ENCODE peak calls at places on chromosomes 13 and 19, in nine cellular contexts. P is HCT116, T is ovary, C is tibial nerve, R is transverse colon, O is K562, D is body of pancreas, G is uterus, E is breast epithelium. Y is an unnamed sample. For H3K4me1, the result is how much of the 10 kb centered on the place peaks cover.

GRCh38 chr13:102854675-102855074 is 8.8 kb downstream of the ERCC5 start:
- DNase-seq in T (no peak), G (no peak), O (no peak), E (no peak), R (no peak), D (no peak), C (no peak), P (no peak), Y (no peak)

GRCh38 chr13:66443926-66444325 is 786.2 kb downstream of the PCDH9 start:
- DNase-seq in G (no peak), C (no peak), T (no peak), R (no peak), P (no peak), D (no peak), O (no peak), E (no peak), Y (no peak)

GRCh38 chr13:36841411-36841810 is 22.4 kb downstream of the RFXAP start:
- DNase-seq in T (no peak), G (no peak), E (no peak), P (no peak), C (no peak), D (no peak), O (no peak), R (no peak), Y (no peak)

GRCh38 chr13:29481603-29482002 is 113.9 kb downstream of the SLC7A1 start:
- DNase-seq in E (no peak), G (no peak), R (no peak), D (no peak), T (no peak), O (no peak), P (no peak), C (no peak), Y (no peak)

GRCh38 chr19:35059006-35059798 is 17.7 kb downstream of the HPN start:
- DNase-seq in O (no peak), R (no peak), D (no peak), T (no peak), E (no peak), P (no peak), G (no peak), C (no peak), Y (no peak)

GRCh38 chr13:76775031-76775740 is 111.0 kb downstream of the KCTD12 start:
- DNase-seq in O (no peak), T (no peak), R (no peak), E (no peak), P (no peak), D (no peak), G (no peak), C (no peak), Y (no peak)

GRCh38 chr13:107144432-107144831 is 576.5 kb upstream of the ARGLU1 start:
- DNase-seq in D (no peak), O (no peak), C (no peak), G (no peak), T (no peak), R (no peak), E (no peak), P (no peak), Y (no peak)

GRCh38 chr19:40219721-40220276 is 1.6 kb upstream of the TTC9B start:
- DNase-seq in G (peak), E (no peak), T (no peak), D (no peak), C (no peak), O (peak), R (no peak), P (peak), Y (no peak)

GRCh38 chr13:61935710-61936109 is 520.1 kb upstream of the PCDH20 start:
- DNase-seq in D (no peak), C (no peak), R (no peak), G (no peak), O (no peak), P (no peak), T (no peak), E (no peak), Y (no peak)

GRCh38 chr13:103004790-103005307 is 61.4 kb downstream of the SLC10A2 start:
- DNase-seq in E (no peak), P (no peak), D (no peak), C (no peak), T (no peak), R (no peak), G (no peak), O (no peak), Y (no peak)

GRCh38 chr19:1343026-1343425 is 40.7 kb upstream of the NDUFS7 start:
- DNase-seq in R (no peak), D (no peak), C (no peak), E (no peak), O (no peak), T (no peak), G (no peak), P (no peak), Y (no peak)

GRCh38 chr13:99847318-99847750 is 124.2 kb downstream of the ZIC5 start:
- DNase-seq in P (no peak), C (no peak), T (no peak), D (no peak), O (no peak), E (no peak), R (no peak), G (no peak), Y (no peak)

GRCh38 chr13:33452873-33453558 is 167.5 kb upstream of the STARD13 start:
- DNase-seq in O (no peak), R (no peak), G (peak), E (no peak), P (no peak), T (no peak), C (no peak), D (no peak), Y (peak)

GRCh38 chr19:843180-843835 is 2.5 kb downstream of the PRTN3 start:
- DNase-seq in R (no peak), T (no peak), P (no peak), D (no peak), G (no peak), O (peak), E (no peak), C (no peak), Y (no peak)

GRCh38 chr13:74280795-74281490 is 146.7 kb upstream of the KLF12 start:
- DNase-seq in P (no peak), G (no peak), C (no peak), E (no peak), O (no peak), T (no peak), D (no peak), R (no peak), Y (no peak)

GRCh38 chr19:29143183-29143582 is 69.8 kb downstream of the UQCRFS1 start:
- DNase-seq in D (no peak), O (no peak), E (no peak), C (no peak), R (no peak), P (no peak), G (no peak), T (no peak), Y (no peak)

GRCh38 chr19:38506375-38506722 is 72.9 kb downstream of the RYR1 start:
- DNase-seq in P (no peak), G (no peak), C (no peak), R (no peak), D (no peak), T (no peak), E (no peak), O (no peak), Y (no peak)

GRCh38 chr19:31269425-31270127 is 79.7 kb downstream of the TSHZ3 start:
- DNase-seq in D (no peak), T (peak), G (no peak), R (no peak), C (no peak), O (no peak), E (no peak), P (no peak), Y (no peak)

GRCh38 chr19:51407631-51408131 is 9.8 kb downstream of the SIGLEC10 start:
- DNase-seq in R (peak), P (peak), T (no peak), O (peak), C (no peak), D (peak), G (no peak), E (no peak), Y (no peak)

GRCh38 chr13:45242070-45242469 is 41.2 kb upstream of the KCTD4 start:
- DNase-seq in P (peak), O (no peak), G (no peak), T (no peak), E (no peak), R (peak), C (no peak), D (peak), Y (peak)
- TF ChIP-seq POLR2A in P (no peak), O (no peak), G (no peak), T (no peak), E (no peak), R (no peak), C (no peak), D (no peak), Y (no peak)

GRCh38 chr19:6258812-6259311 is 20.9 kb downstream of the MLLT1 start:
- DNase-seq in T (peak), D (no peak), G (no peak), P (no peak), E (no peak), R (no peak), C (no peak), O (no peak), Y (no peak)
- H3K4me1 ChIP-seq in T (under half), D (under half), G (under half), P (under half), E (under half), R (under half), C (half or more), O (under half), Y (under half)

GRCh38 chr19:7751157-7751783 is 3.9 kb upstream of the CD209 start:
- DNase-seq in C (no peak), O (no peak), G (no peak), E (no peak), D (no peak), P (no peak), R (no peak), T (no peak), Y (no peak)
- TF ChIP-seq POLR2A in C (no peak), O (no peak), G (no peak), E (no peak), D (no peak), P (no peak), R (no peak), T (no peak), Y (no peak)

DNA sequence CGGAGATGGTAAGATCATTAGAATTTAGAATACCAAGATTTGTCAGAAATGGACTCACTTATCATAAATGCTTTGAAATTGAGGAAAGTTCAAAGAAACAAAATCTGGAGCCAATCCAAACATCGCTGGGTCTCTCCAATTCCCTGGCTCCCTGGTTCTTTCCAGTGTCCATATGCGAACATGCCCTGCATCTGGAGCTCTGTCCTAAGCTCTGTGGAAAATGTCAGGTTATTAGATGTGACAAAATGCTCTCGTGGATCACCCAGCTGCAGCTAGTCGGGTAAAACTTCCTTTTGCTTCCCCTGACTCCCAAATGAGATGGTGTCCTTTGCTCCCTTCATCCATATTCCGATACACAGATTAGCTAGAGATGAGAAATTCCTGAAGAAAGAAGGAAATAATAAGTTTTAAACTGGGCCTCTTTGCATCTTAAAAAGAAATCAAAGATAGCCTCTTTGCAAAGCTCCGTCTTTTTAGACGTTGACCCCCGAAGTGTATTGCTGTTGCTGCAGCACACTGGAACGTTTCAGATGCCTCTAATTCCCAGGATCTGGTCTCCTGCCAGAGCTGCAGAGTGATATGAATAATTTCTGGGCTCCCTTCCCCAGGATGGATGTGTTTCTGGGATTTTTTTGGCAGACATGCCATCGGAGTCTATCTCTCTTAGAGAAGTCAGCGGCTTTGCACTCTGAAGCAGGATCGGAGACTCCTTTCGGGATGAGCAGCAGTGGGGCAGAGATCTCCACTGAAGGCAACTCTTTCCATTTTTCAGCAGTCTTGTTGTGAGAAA is 102.9 kb downstream of the TEX26 start:
- DNase-seq in T (peak), R (no peak), G (peak), C (no peak), O (no peak), P (no peak), D (no peak), E (no peak), Y (no peak)
- H3K4me1 ChIP-seq in T (under half), R (under half), G (under half), C (under half), O (under half), P (under half), D (under half), E (under half), Y (under half)

Y was measured in thyroid gland.